ENCODE peak calls at places on chromosome 1, in six cellular contexts. B is fibroblast of pulmonary artery; Z is mesothelial cell of epicardium; U is AG09309; M is thoracic aorta; Y is CD8-positive, alpha-beta T cell. X is an unnamed sample.

GRCh38 chr1:10941891-10942541 is 70.4 kb upstream of the TARDBP start:
- DNase-seq in B (peak; percentile 31), Z (peak; percentile 61), U (peak; percentile 33), M (no peak), Y (peak; percentile 51), X (no peak)

GRCh38 chr1:98515744-98516143 is 145.8 kb upstream of the SNX7 start:
- DNase-seq in B (no peak), Z (no peak), U (no peak), M (no peak), Y (no peak), X (no peak)

GRCh38 chr1:161864577-161864976 is 98.5 kb downstream of the ATF6 start:
- DNase-seq in B (peak; percentile 62), Z (no peak), U (no peak), M (no peak), Y (no peak), X (no peak)

GRCh38 chr1:23337869-23338268 is 6.2 kb downstream of the HNRNPR start:
- DNase-seq in B (peak; percentile 32), Z (no peak), U (no peak), M (no peak), Y (no peak), X (no peak)

GRCh38 chr1:27603320-27603961 is 503 bp downstream of the AHDC1 start:
- DNase-seq in B (no peak), Z (no peak), U (no peak), M (no peak), Y (peak; percentile 46), X (no peak)

GRCh38 chr1:152459596-152460528 is 45.8 kb upstream of the CRNN start:
- DNase-seq in B (peak; percentile 78), Z (no peak), U (peak; percentile 25), M (peak; percentile 20), Y (peak; percentile 70), X (peak; percentile 91)

GRCh38 chr1:209363112-209363511 is 220.4 kb upstream of the CAMK1G start:
- DNase-seq in B (no peak), Z (no peak), U (no peak), M (no peak), Y (no peak), X (no peak)

GRCh38 chr1:93076268-93076667 is 2.8 kb upstream of the MTF2 start:
- DNase-seq in B (no peak), Z (no peak), U (no peak), M (no peak), Y (no peak), X (no peak)

GRCh38 chr1:2232255-2232915 is 4.3 kb downstream of the SKI start:
- DNase-seq in B (no peak), Z (no peak), U (no peak), M (no peak), Y (no peak), X (no peak)

GRCh38 chr1:228374711-228375577 is 31.7 kb downstream of the TRIM11 start:
- DNase-seq in B (peak; percentile 99), Z (peak; percentile 15), U (peak; percentile 86), M (peak; percentile 19), Y (peak; percentile 7), X (no peak)

GRCh38 chr1:14345925-14346550 is 252.4 kb upstream of the KAZN start:
- DNase-seq in B (no peak), Z (no peak), U (no peak), M (no peak), Y (no peak), X (no peak)

GRCh38 chr1:183711691-183712401 is 58.7 kb upstream of the APOBEC4 start:
- DNase-seq in B (peak; percentile 65), Z (no peak), U (peak; percentile 57), M (no peak), Y (no peak), X (no peak)

DNA sequence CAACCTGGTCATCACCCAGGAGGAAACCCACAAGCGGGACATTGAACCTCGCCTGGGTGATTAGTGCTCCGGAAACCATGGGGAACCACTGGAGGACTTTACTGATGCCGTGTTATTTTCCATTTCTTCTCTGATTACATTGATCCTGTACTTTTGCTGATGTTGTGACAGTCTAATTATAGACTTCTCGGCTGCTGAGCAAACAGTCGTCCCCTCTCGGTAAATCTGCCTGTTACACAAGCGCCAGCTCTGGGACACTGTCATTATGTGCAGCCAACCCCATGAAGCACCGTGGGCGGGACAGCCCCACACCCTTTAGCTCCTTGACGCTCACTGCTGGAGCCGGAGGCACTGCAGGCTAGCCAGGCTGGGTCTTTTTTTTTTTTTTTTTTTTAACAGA is 6.0 kb upstream of the TENT5C start:
- DNase-seq in B (no peak), Z (no peak), U (no peak), M (no peak), Y (no peak), X (no peak)
- TF ChIP-seq CTCF in B (no peak), Z (no peak), U (no peak), M (no peak), Y (no peak), X (no peak)

GRCh38 chr1:110960777-110961420 is 2.8 kb downstream of the LRIF1 start:
- DNase-seq in B (no peak), Z (no peak), U (no peak), M (no peak), Y (no peak), X (no peak)

GRCh38 chr1:110961902-110962301 is 1.8 kb downstream of the LRIF1 start:
- DNase-seq in B (no peak), Z (no peak), U (no peak), M (no peak), Y (no peak), X (no peak)

GRCh38 chr1:110963666-110964399 is at the start of gene LRIF1:
- DNase-seq in B (peak; percentile 100), Z (peak; percentile 87), U (peak; percentile 99), M (peak; percentile 93), Y (peak; percentile 100), X (peak; percentile 99)

GRCh38 chr1:110964400-110964903 is 730 bp upstream of the LRIF1 start:
- DNase-seq in B (no peak), Z (no peak), U (no peak), M (no peak), Y (no peak), X (no peak)

DNA sequence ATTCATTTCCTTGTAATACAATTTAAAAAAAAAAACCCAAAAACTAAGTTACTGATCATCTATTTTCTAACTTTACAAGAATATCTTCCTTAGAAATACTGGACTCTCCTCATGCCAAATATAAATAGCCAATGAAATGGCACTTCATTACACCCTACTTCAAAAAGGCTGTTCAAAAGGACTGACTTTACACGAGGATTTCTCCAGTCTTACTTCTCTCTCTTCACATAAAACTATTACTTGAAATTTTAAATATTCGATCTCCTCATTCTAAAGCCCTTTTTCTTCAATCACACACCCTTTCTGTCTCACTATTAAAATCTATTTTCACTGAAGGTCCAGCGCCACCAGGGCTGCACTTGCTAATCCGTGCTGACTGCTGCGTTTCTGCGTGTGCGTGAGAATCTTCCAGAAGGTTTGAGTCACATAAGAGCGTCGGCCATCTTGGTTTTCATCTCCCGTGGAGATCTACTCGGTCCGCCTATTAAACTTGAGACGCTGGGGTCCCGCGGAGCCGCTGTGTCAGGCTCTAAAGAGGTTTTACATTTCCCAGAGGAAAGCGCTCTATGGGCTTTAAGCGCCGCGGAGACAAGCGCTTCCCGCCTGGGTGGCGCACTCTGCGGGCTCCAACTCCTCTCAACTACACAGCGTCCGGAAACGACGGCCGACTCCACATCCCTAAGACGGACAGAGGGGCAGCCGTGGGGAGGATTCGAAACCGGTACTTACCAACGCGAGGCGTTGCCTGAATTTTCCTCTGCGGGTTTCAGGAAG is 643 bp downstream of the LRIF1 start:
- DNase-seq in B (peak; percentile 89), Z (no peak), U (peak; percentile 81), M (peak; percentile 4), Y (peak; percentile 61), X (peak; percentile 76)
- TF ChIP-seq CTCF in B (peak; percentile 24), Z (no peak), U (peak; percentile 11), M (no peak), Y (no peak), X (no peak)

GRCh38 chr1:198622532-198623218 is 16.2 kb upstream of the PTPRC start:
- DNase-seq in B (no peak), Z (no peak), U (no peak), M (no peak), Y (no peak), X (no peak)

GRCh38 chr1:198620198-198620597 is 18.6 kb upstream of the PTPRC start:
- DNase-seq in B (no peak), Z (no peak), U (no peak), M (no peak), Y (no peak), X (no peak)

GRCh38 chr1:198619375-198620140 is 19.3 kb upstream of the PTPRC start:
- DNase-seq in B (no peak), Z (no peak), U (no peak), M (no peak), Y (no peak), X (no peak)

GRCh38 chr1:198623920-198624647 is 14.8 kb upstream of the PTPRC start:
- DNase-seq in B (peak; percentile 64), Z (no peak), U (peak; percentile 21), M (no peak), Y (peak; percentile 26), X (peak; percentile 57)

GRCh38 chr1:198620951-198621824 is 17.7 kb upstream of the PTPRC start:
- DNase-seq in B (no peak), Z (no peak), U (no peak), M (no peak), Y (peak; percentile 74), X (peak; percentile 87)
- TF ChIP-seq CTCF in B (no peak), Z (no peak), U (no peak), M (no peak), Y (no peak), X (no peak)

GRCh38 chr1:191306916-191307315 is 829.3 kb upstream of the BRINP3 start:
- DNase-seq in B (no peak), Z (no peak), U (no peak), M (no peak), Y (no peak), X (no peak)

GRCh38 chr1:191305370-191305769 is 827.7 kb upstream of the BRINP3 start:
- DNase-seq in B (no peak), Z (no peak), U (no peak), M (no peak), Y (no peak), X (no peak)
- TF ChIP-seq CTCF in B (no peak), Z (no peak), U (no peak), M (no peak), Y (no peak), X (no peak)

GRCh38 chr1:4778056-4778455 is 123.6 kb downstream of the AJAP1 start:
- DNase-seq in B (no peak), Z (no peak), U (no peak), M (no peak), Y (no peak), X (no peak)
- TF ChIP-seq CTCF in B (no peak), Z (no peak), U (no peak), M (no peak), Y (no peak), X (peak; percentile 26)

GRCh38 chr1:188462837-188463236 is 1634.1 kb downstream of the PLA2G4A start:
- DNase-seq in B (no peak), Z (no peak), U (no peak), M (no peak), Y (no peak), X (no peak)

GRCh38 chr1:188463919-188464318 is 1635.2 kb downstream of the PLA2G4A start:
- DNase-seq in B (no peak), Z (no peak), U (no peak), M (no peak), Y (no peak), X (no peak)
- TF ChIP-seq CTCF in B (no peak), Z (no peak), U (no peak), M (no peak), Y (no peak), X (no peak)

DNA sequence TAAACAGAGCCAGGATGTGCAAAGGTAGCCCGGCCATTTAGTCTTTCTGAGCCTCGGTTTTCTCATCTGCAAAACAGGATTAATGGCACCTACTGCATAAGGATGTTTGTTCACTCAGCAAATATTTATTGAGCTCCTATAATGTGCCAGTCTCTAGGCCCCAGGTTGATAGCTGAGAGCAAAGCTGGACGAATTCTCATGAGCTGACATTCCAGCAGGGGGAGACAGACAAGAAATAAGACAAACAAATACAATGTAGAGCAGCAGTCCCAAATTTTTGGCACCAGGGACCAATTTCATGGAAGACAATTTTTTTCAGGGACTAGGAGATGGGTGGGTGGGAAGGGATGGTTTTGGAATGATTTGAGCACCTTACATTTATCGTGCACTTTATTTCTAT is 74.3 kb upstream of the PAX7 start:
- DNase-seq in B (peak; percentile 29), Z (no peak), U (no peak), M (no peak), Y (no peak), X (no peak)
- TF ChIP-seq CTCF in B (peak; percentile 47), Z (peak; percentile 40), U (peak; percentile 44), M (no peak), Y (no peak), X (peak; percentile 43)

X was measured in GM12864.